ENCODE peak calls at places on chromosomes 1 and 21, in five cellular contexts. K, D, M, P and X are unnamed samples.

GRCh38 chr1:51859737-51860136 is 18.8 kb downstream of the NRDC start:
- DNase-seq in M (no peak), D (no peak), P (no peak), K (no peak), X (no peak)

GRCh38 chr1:2968471-2968881 is 52.8 kb upstream of the ACTRT2 start:
- DNase-seq in D (no peak), K (no peak), P (no peak), M (peak), X (no peak)

GRCh38 chr1:22517936-22518335 is 45.4 kb upstream of the EPHA8 start:
- DNase-seq in D (no peak), K (no peak), M (no peak), P (no peak), X (no peak)

GRCh38 chr1:47175227-47175934 is 14.5 kb downstream of the PDZK1IP1 start:
- DNase-seq in P (peak), K (peak), M (no peak), D (peak), X (peak)

GRCh38 chr1:7539772-7540175 is 231.3 kb upstream of the VAMP3 start:
- DNase-seq in D (peak), K (peak), P (no peak), M (peak), X (no peak)

GRCh38 chr1:222009105-222009730 is 267.3 kb upstream of the DUSP10 start:
- DNase-seq in D (no peak), M (no peak), K (peak), P (peak), X (no peak)

GRCh38 chr1:62882161-62882560 is 98.2 kb downstream of the ATG4C start:
- DNase-seq in D (no peak), M (no peak), K (no peak), P (no peak), X (no peak)

GRCh38 chr1:116724765-116725375 is 29.4 kb upstream of the CD2 start:
- DNase-seq in P (no peak), M (peak), K (peak), D (peak), X (no peak)

GRCh38 chr1:178189814-178190213 is 95.9 kb downstream of the RASAL2 start:
- DNase-seq in K (no peak), D (peak), M (no peak), P (no peak), X (no peak)

GRCh38 chr1:202264300-202265075 is 70.9 kb downstream of the LGR6 start:
- DNase-seq in M (no peak), K (no peak), P (no peak), D (no peak), X (no peak)

GRCh38 chr1:237875291-237875690 is 15.4 kb downstream of the ZP4 start:
- DNase-seq in K (no peak), P (no peak), D (no peak), M (no peak), X (no peak)

GRCh38 chr1:204494281-204495077 is at the start of gene PIK3C2B:
- DNase-seq in D (peak), M (peak), K (peak), P (no peak), X (peak)

GRCh38 chr1:85847356-85847755 is 139.1 kb upstream of the ZNHIT6 start:
- DNase-seq in D (no peak), M (no peak), K (no peak), P (no peak), X (no peak)

GRCh38 chr1:59947047-59947938 is 20.7 kb upstream of the CYP2J2 start:
- DNase-seq in M (peak), P (no peak), K (peak), D (peak), X (no peak)

GRCh38 chr21:36551731-36552457 is 72.0 kb upstream of the CLDN14 start:
- DNase-seq in K (no peak), D (no peak), M (no peak), P (no peak), X (peak)

GRCh38 chr1:118300808-118301207 is 115.8 kb upstream of the SPAG17 start:
- DNase-seq in D (no peak), M (no peak), P (no peak), K (no peak), X (no peak)

GRCh38 chr1:169892819-169893644 is 664 bp downstream of the SCYL3 start:
- DNase-seq in K (peak), M (no peak), D (no peak), P (no peak), X (peak)

GRCh38 chr21:46128106-46128982 is 27.0 kb downstream of the FTCD start:
- DNase-seq in M (no peak), P (no peak), D (no peak), K (no peak), X (no peak)

GRCh38 chr1:64505944-64506658 is 36.2 kb downstream of the CACHD1 start:
- DNase-seq in P (no peak), D (no peak), K (peak), M (peak), X (no peak)

GRCh38 chr1:54777431-54777830 is 13.1 kb upstream of the PARS2 start:
- DNase-seq in P (no peak), M (no peak), D (no peak), K (no peak), X (no peak)

GRCh38 chr21:29540289-29540688 is 241.6 kb downstream of the BACH1 start:
- DNase-seq in K (no peak), D (no peak), P (no peak), M (no peak), X (no peak)

GRCh38 chr21:34845521-34846213 is 176.9 kb downstream of the CLIC6 start:
- DNase-seq in K (no peak), P (no peak), D (no peak), M (no peak), X (no peak)

GRCh38 chr1:225259542-225259941 is 168.3 kb downstream of the LBR start:
- DNase-seq in D (no peak), M (no peak), P (no peak), K (no peak), X (no peak)

GRCh38 chr1:2896824-2897223 is 95.3 kb upstream of the TTC34 start:
- DNase-seq in P (no peak), D (no peak), K (no peak), M (no peak), X (no peak)

GRCh38 chr1:64675718-64676345 is 69.0 kb upstream of the RAVER2 start:
- DNase-seq in K (no peak), M (no peak), D (no peak), P (no peak), X (no peak)

GRCh38 chr21:15039607-15040299 is 25.0 kb downstream of the NRIP1 start:
- DNase-seq in D (no peak), K (no peak), M (no peak), P (no peak), X (no peak)

GRCh38 chr1:3409737-3410434 is 44.6 kb upstream of the ARHGEF16 start:
- DNase-seq in K (peak), M (peak), P (no peak), D (peak), X (peak)

GRCh38 chr1:91993256-91993655 is 36.5 kb upstream of the EPHX4 start:
- DNase-seq in M (no peak), K (no peak), D (no peak), P (no peak), X (no peak)

DNA sequence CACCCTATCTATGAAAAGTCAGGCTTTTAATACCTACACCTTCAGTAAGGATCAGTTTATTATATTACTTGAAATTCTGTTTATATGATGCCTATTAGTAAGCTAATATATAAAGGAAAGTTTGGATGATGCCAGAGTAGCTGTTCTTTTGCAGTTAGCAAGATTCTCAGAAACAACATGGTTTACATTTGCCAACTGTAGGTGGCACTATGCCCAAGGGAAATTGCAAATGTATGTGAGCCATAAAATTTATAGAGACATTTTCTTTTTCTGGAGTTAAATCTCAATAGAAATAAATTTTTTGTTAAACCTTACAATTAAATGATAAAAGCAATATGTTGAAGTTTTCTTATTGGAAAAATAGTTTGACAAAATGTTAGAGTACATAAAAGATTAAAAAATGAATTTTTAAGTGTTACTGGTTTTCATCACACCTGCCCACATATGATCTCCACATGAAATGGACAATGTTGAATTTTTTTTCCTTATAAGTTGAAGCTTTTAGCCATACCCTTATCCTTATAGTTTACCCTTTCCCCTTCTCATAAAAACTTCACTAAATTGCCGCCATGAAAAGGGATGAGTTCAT is 32.1 kb upstream of the EPHX4 start:
- DNase-seq in M (peak), P (no peak), K (peak), D (peak), X (no peak)
- TF ChIP-seq CTCF in M (no peak), P (peak), K (peak), D (peak), X (peak)

GRCh38 chr1:43997979-43998378 is 6.6 kb downstream of the CCDC24 start:
- DNase-seq in K (no peak), P (no peak), M (no peak), D (no peak), X (no peak)

GRCh38 chr1:43999455-43999854 is 8.1 kb downstream of the CCDC24 start:
- DNase-seq in D (no peak), P (no peak), M (no peak), K (no peak), X (no peak)

GRCh38 chr1:44000266-44000665 is 8.9 kb downstream of the CCDC24 start:
- DNase-seq in P (no peak), K (no peak), M (no peak), D (no peak), X (no peak)

GRCh38 chr1:44002165-44002564 is 10.8 kb downstream of the CCDC24 start:
- DNase-seq in P (no peak), M (no peak), K (no peak), D (no peak), X (no peak)

GRCh38 chr1:44002606-44003157 is 11.3 kb downstream of the CCDC24 start:
- DNase-seq in D (no peak), M (no peak), P (no peak), K (no peak), X (no peak)
- TF ChIP-seq CTCF in D (peak), M (no peak), P (no peak), K (no peak), X (peak)

GRCh38 chr1:1298861-1299685 is 8.7 kb downstream of the ACAP3 start:
- DNase-seq in M (no peak), D (peak), K (no peak), P (no peak), X (no peak)

GRCh38 chr1:1300352-1300739 is 7.4 kb downstream of the ACAP3 start:
- DNase-seq in P (no peak), K (no peak), M (no peak), D (no peak), X (no peak)

GRCh38 chr1:1297802-1298424 is 9.8 kb downstream of the ACAP3 start:
- DNase-seq in D (no peak), P (no peak), M (no peak), K (no peak), X (no peak)

GRCh38 chr1:1302006-1302430 is 5.7 kb downstream of the ACAP3 start:
- DNase-seq in P (no peak), M (no peak), K (no peak), D (peak), X (no peak)

GRCh38 chr1:1299686-1300351 is 7.9 kb downstream of the ACAP3 start:
- DNase-seq in M (no peak), P (no peak), D (no peak), K (no peak), X (no peak)
- TF ChIP-seq CTCF in M (no peak), P (no peak), D (peak), K (no peak), X (peak)

GRCh38 chr1:25432364-25432719 is 1.6 kb downstream of the MACO1 start:
- DNase-seq in M (no peak), K (no peak), P (no peak), D (no peak), X (no peak)

GRCh38 chr1:25432749-25433388 is 2.2 kb downstream of the MACO1 start:
- DNase-seq in K (no peak), M (no peak), D (no peak), P (no peak), X (no peak)

GRCh38 chr1:25430073-25430665 is 528 bp upstream of the MACO1 start:
- DNase-seq in M (peak), K (peak), P (peak), D (peak), X (peak)

GRCh38 chr1:25431495-25432363 is 1.0 kb downstream of the MACO1 start:
- DNase-seq in D (no peak), P (no peak), M (peak), K (peak), X (no peak)

DNA sequence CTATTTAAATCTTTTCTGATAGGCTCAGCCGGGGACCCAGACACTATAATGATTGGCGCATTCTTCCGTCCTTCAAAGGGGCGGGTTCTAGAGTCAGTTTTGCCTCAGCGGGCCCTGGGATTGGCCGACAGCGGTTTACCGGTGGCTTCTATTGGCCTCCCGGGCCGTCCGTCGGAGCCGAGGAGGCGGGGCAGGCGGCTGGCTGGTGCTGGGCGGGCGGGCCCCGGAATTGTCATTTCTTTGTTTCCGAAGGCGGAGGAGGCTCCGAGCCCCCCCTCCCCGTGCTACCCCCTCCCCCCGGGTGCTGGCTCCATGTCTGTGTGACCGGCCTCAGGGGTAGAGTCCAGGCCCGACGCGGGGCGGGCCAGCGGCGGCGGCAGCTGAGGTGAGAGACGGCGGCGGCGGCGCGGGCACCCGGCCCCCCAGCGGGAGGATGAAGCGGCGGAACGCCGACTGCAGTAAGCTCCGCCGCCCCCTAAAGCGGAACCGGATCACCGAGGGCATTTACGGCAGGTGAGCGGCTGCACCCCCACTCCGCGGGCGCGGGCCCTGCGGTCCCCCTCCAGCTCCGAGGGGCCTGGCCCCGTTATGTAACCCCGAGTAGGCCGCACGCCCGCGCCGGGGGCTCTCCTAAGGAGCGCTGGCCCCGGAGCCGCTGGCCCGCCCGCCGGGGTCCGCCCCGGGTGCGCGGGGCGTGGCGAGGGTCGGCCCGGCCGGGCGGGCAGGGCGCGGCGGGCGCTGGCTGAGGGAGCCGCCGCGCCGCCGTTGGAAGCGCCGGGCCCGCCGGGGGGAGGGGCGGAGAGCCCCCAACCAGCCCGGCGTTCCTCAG is at the start of gene MACO1:
- DNase-seq in P (peak), M (peak), K (peak), D (peak), X (peak)
- TF ChIP-seq CTCF in P (no peak), M (no peak), K (no peak), D (no peak), X (no peak)

GRCh38 chr21:33480481-33481103 is 818 bp upstream of the TMEM50B start:
- DNase-seq in P (no peak), M (no peak), K (no peak), D (no peak), X (no peak)

GRCh38 chr21:33481314-33481943 is 1.7 kb upstream of the TMEM50B start:
- DNase-seq in M (no peak), K (peak), D (no peak), P (no peak), X (no peak)

GRCh38 chr21:33478858-33479678 is 706 bp downstream of the TMEM50B start:
- DNase-seq in M (peak), P (no peak), D (peak), K (peak), X (peak)

GRCh38 chr21:33478182-33478581 is 1.6 kb downstream of the TMEM50B start:
- DNase-seq in D (no peak), K (no peak), M (no peak), P (no peak), X (no peak)

DNA sequence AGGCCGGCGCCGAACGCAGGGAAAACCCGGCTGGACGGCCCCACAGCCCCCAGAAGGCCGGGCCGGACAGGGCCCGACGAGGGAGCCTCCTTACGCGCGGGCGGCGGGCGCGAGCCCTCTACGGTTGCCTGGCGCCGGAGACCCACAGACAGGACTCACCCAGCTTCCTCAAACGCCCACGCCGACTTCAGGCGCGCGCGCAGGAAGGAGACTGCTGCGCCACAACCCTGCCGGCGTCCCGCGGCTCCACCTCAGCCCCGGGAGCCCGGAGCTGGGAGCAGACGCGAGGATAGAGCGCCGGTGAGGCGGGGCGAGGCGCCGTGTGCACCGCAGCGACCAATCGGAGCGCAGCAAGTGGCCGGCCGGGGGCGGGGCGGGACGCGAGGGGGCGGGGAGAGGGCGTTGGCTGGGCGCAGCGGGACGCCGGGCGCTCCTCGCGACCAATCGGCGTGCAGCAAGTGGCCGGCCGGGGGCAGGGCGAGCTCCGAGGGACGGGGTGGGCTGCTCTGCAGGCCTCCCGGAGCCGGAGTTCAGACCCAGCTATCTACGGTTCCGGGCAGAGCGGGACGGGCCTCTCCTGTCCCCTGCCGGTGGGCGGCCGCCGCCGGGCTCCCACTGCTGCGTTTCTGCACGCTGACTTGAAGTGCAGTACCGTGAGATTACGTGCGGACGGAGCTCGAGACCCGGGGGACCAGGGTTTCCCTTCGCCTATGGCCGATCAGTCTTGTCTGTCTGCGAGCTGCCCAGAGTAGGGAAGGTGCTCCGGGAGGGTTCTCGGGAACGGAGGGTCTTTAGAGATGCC is at the start of gene TMEM50B:
- DNase-seq in P (peak), M (peak), K (peak), D (peak), X (peak)
- TF ChIP-seq CTCF in P (peak), M (peak), K (peak), D (no peak), X (peak)

DNA sequence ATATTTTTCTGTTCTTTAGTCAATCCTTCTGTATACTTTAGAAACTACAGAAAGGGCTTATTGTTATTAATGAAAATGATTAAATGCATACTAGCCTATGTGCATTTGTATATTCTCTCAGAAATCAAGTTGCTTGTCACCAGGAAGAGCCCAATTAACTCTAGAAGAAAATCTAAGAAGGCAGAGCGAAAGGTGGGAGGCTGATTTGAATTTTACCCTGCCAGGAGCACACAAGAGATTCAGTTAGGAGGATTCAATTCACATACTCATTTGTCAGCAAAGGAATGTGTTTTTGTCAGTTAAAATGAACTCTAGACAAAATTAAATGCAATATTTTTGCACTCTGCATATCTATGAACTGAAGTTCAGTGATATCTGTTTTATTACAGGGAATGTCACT is 411.8 kb downstream of the KCNT2 start:
- DNase-seq in D (no peak), P (no peak), M (no peak), K (no peak), X (no peak)
- TF ChIP-seq CTCF in D (no peak), P (no peak), M (no peak), K (no peak), X (no peak)

DNA sequence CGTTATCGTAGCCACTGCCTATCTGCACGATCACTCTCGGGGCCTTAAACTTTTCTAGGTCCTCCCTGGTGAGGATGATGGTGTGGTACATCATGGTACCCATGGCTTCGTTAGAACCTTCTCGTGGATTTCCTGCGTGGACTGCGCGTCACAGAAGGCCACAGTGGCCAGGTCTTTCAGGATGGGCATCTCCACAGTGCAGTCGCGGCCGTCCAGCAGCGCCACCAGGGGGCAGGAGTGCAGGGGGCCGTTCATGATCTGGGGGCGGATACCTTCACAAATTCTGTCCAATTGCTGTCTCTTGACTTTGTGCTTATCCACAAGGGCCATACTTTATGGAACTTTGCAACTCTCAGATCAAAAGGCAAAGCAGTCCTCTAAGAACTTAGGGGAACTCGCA is 69.6 kb downstream of the WLS start:
- DNase-seq in D (peak), P (peak), M (no peak), K (no peak), X (no peak)
- TF ChIP-seq CTCF in D (peak), P (no peak), M (no peak), K (no peak), X (peak)

GRCh38 chr1:9580942-9581341 is 7.8 kb upstream of the TMEM201 start:
- DNase-seq in K (no peak), D (no peak), P (no peak), M (no peak), X (no peak)

GRCh38 chr1:9577423-9577822 is 11.3 kb upstream of the TMEM201 start:
- DNase-seq in P (no peak), D (no peak), M (no peak), K (no peak), X (no peak)

GRCh38 chr1:9573723-9574122 is 15.0 kb upstream of the TMEM201 start:
- DNase-seq in D (no peak), P (no peak), K (peak), M (no peak), X (no peak)

GRCh38 chr1:9576903-9577302 is 11.8 kb upstream of the TMEM201 start:
- DNase-seq in P (no peak), M (no peak), D (no peak), K (no peak), X (no peak)
- TF ChIP-seq CTCF in P (no peak), M (no peak), D (no peak), K (no peak), X (no peak)